ENCODE peak calls at places on chromosomes 7 and 10, in six cellular contexts. E, C, W, P, A and U are unnamed samples.

GRCh38 chr7:30659312-30659711 is 22.9 kb downstream of the CRHR2 start:
- DNase-seq in E (no peak), C (no peak), W (no peak), P (no peak), A (peak; percentile 7), U (no peak)

GRCh38 chr10:131214521-131215244 is 96.8 kb downstream of the TCERG1L start:
- DNase-seq in E (no peak), C (no peak), W (peak; percentile 32), P (no peak), A (no peak), U (no peak)

GRCh38 chr7:105673367-105674188 is 92.3 kb upstream of the EFCAB10 start:
- DNase-seq in E (peak; percentile 42), C (no peak), W (peak; percentile 64), P (no peak), A (peak; percentile 13), U (peak; percentile 41)

GRCh38 chr7:133886797-133887196 is 240.3 kb upstream of the LRGUK start:
- DNase-seq in E (no peak), C (no peak), W (no peak), P (no peak), A (no peak), U (no peak)

GRCh38 chr10:104342941-104343411 is 4.7 kb upstream of the ITPRIP start:
- DNase-seq in E (no peak), C (peak; percentile 51), W (peak; percentile 53), P (no peak), A (peak; percentile 80), U (no peak)

GRCh38 chr7:154804449-154804848 is 198.5 kb downstream of the PAXIP1 start:
- DNase-seq in E (peak; percentile 2), C (no peak), W (no peak), P (no peak), A (no peak), U (no peak)

GRCh38 chr7:106757846-106758245 is 96.9 kb upstream of the CCDC71L start:
- DNase-seq in E (peak; percentile 38), C (no peak), W (no peak), P (peak; percentile 66), A (peak; percentile 50), U (peak; percentile 46)

GRCh38 chr7:130734525-130735272 is 692 bp upstream of the KLF14 start:
- DNase-seq in E (no peak), C (peak; percentile 22), W (no peak), P (no peak), A (no peak), U (no peak)

GRCh38 chr7:3955751-3956696 is 655.0 kb downstream of the SDK1 start:
- DNase-seq in E (peak; percentile 92), C (no peak), W (no peak), P (no peak), A (peak; percentile 69), U (no peak)

GRCh38 chr10:22713853-22714523 is 390 bp downstream of the PIP4K2A start:
- DNase-seq in E (no peak), C (no peak), W (peak; percentile 80), P (peak; percentile 65), A (peak; percentile 30), U (peak; percentile 30)

GRCh38 chr7:29480456-29480855 is 83.2 kb upstream of the PRR15 start:
- DNase-seq in E (no peak), C (no peak), W (no peak), P (no peak), A (no peak), U (no peak)

GRCh38 chr10:86662186-86663045 is 5.9 kb upstream of the LDB3 start:
- DNase-seq in E (no peak), C (no peak), W (no peak), P (no peak), A (no peak), U (no peak)

GRCh38 chr7:75866497-75867389 is 12.1 kb upstream of the RHBDD2 start:
- DNase-seq in E (peak; percentile 74), C (peak; percentile 71), W (peak; percentile 85), P (peak; percentile 69), A (peak; percentile 50), U (peak; percentile 56)

GRCh38 chr7:43649755-43650274 is 66.9 kb downstream of the STK17A start:
- DNase-seq in E (peak; percentile 61), C (no peak), W (no peak), P (no peak), A (peak; percentile 42), U (no peak)

GRCh38 chr10:96448021-96448457 is 65.7 kb downstream of the TLL2 start:
- DNase-seq in E (no peak), C (no peak), W (no peak), P (peak; percentile 61), A (no peak), U (no peak)

GRCh38 chr7:157514746-157515145 is 177.9 kb downstream of the DNAJB6 start:
- DNase-seq in E (no peak), C (no peak), W (no peak), P (no peak), A (no peak), U (no peak)

GRCh38 chr10:126321455-126321854 is 66.8 kb downstream of the ADAM12 start:
- DNase-seq in E (no peak), C (peak; percentile 63), W (no peak), P (no peak), A (no peak), U (no peak)

GRCh38 chr10:6059506-6059905 is 2.7 kb downstream of the IL2RA start:
- DNase-seq in E (no peak), C (no peak), W (peak; percentile 6), P (no peak), A (no peak), U (no peak)